ENCODE peak calls at places on chromosome 9, in seven cellular contexts. P, Q, E, D, X, N and F are unnamed samples.

GRCh38 chr9:71483457-71483856 is 284.9 kb downstream of the CEMIP2 start:
- DNase-seq in P (no peak), Q (no peak), E (no peak), D (no peak), X (no peak), N (no peak), F (no peak)

GRCh38 chr9:91047529-91047928 is 245.9 kb downstream of the SYK start:
- DNase-seq in P (no peak), Q (no peak), E (peak; percentile 18), D (no peak), X (no peak), N (no peak), F (peak; percentile 17)

GRCh38 chr9:131478421-131478868 is 24.3 kb upstream of the POMT1 start:
- DNase-seq in P (peak; percentile 17), Q (peak; percentile 3), E (peak; percentile 56), D (peak; percentile 86), X (no peak), N (peak; percentile 29), F (no peak)

GRCh38 chr9:110148384-110148783 is 59.6 kb downstream of the C9orf152 start:
- DNase-seq in P (no peak), Q (no peak), E (peak; percentile 33), D (no peak), X (peak; percentile 43), N (no peak), F (peak; percentile 45)

GRCh38 chr9:127979333-127980055 is 1.3 kb downstream of the EEIG1 start:
- DNase-seq in P (peak; percentile 31), Q (no peak), E (peak; percentile 88), D (peak; percentile 62), X (peak; percentile 29), N (peak; percentile 51), F (peak; percentile 55)

GRCh38 chr9:20319641-20320337 is 302.5 kb downstream of the MLLT3 start:
- DNase-seq in P (peak; percentile 96), Q (peak; percentile 8), E (peak; percentile 78), D (no peak), X (peak; percentile 88), N (no peak), F (peak; percentile 85)

GRCh38 chr9:114330636-114331035 is 967 bp downstream of the ORM2 start:
- DNase-seq in P (no peak), Q (no peak), E (no peak), D (no peak), X (no peak), N (no peak), F (no peak)

GRCh38 chr9:87810008-87810407 is 72.7 kb upstream of the SPATA31E1 start:
- DNase-seq in P (no peak), Q (no peak), E (no peak), D (no peak), X (no peak), N (no peak), F (no peak)

GRCh38 chr9:134592819-134593200 is 48.8 kb upstream of the COL5A1 start:
- DNase-seq in P (no peak), Q (no peak), E (no peak), D (no peak), X (no peak), N (no peak), F (no peak)

GRCh38 chr9:84419203-84419602 is 78.6 kb upstream of the SLC28A3 start:
- DNase-seq in P (no peak), Q (no peak), E (peak; percentile 19), D (no peak), X (no peak), N (peak; percentile 9), F (no peak)

GRCh38 chr9:94443039-94443722 is 111.7 kb upstream of the PCAT7 start:
- DNase-seq in P (no peak), Q (no peak), E (peak; percentile 5), D (no peak), X (no peak), N (no peak), F (peak; percentile 4)

GRCh38 chr9:105295151-105295550 is 50.7 kb downstream of the SLC44A1 start:
- DNase-seq in P (no peak), Q (no peak), E (no peak), D (no peak), X (no peak), N (no peak), F (no peak)

GRCh38 chr9:116749176-116749575 is 62.1 kb downstream of the TRIM32 start:
- DNase-seq in P (no peak), Q (no peak), E (no peak), D (no peak), X (no peak), N (no peak), F (no peak)

GRCh38 chr9:28464817-28465216 is 891.5 kb upstream of the C9orf72 start:
- DNase-seq in P (no peak), Q (no peak), E (no peak), D (no peak), X (no peak), N (no peak), F (no peak)

GRCh38 chr9:89153618-89154017 is 25.0 kb downstream of the SHC3 start:
- DNase-seq in P (peak; percentile 93), Q (peak; percentile 16), E (peak; percentile 95), D (no peak), X (peak; percentile 94), N (peak; percentile 85), F (peak; percentile 90)

GRCh38 chr9:97891736-97892135 is 30.6 kb downstream of the TRMO start:
- DNase-seq in P (no peak), Q (no peak), E (no peak), D (no peak), X (no peak), N (no peak), F (no peak)

GRCh38 chr9:98187926-98188325 is 4.5 kb downstream of the CORO2A start:
- DNase-seq in P (no peak), Q (no peak), E (no peak), D (no peak), X (no peak), N (no peak), F (peak; percentile 26)

GRCh38 chr9:123150708-123151503 is 117.4 kb downstream of the GPR21 start:
- DNase-seq in P (peak; percentile 5), Q (no peak), E (peak; percentile 22), D (no peak), X (peak; percentile 41), N (peak; percentile 89), F (no peak)

GRCh38 chr9:89359018-89359417 is 40.7 kb downstream of the SECISBP2 start:
- DNase-seq in P (peak; percentile 6), Q (no peak), E (no peak), D (peak; percentile 66), X (no peak), N (peak; percentile 28), F (no peak)

GRCh38 chr9:21110708-21111576 is 30.7 kb downstream of the IFNW1 start:
- DNase-seq in P (peak; percentile 62), Q (peak; percentile 70), E (peak; percentile 68), D (peak; percentile 58), X (peak; percentile 82), N (peak; percentile 74), F (peak; percentile 52)

GRCh38 chr9:131398204-131398603 is 4.3 kb downstream of the PRRC2B start:
- DNase-seq in P (peak; percentile 71), Q (no peak), E (no peak), D (no peak), X (no peak), N (peak; percentile 49), F (peak; percentile 68)

GRCh38 chr9:117783828-117784227 is 79.6 kb downstream of the TLR4 start:
- DNase-seq in P (no peak), Q (no peak), E (no peak), D (no peak), X (no peak), N (no peak), F (no peak)

GRCh38 chr9:88938181-88938580 is 53.1 kb upstream of the S1PR3 start:
- DNase-seq in P (no peak), Q (no peak), E (no peak), D (no peak), X (no peak), N (no peak), F (no peak)

GRCh38 chr9:87520172-87520683 is 22.6 kb downstream of the DAPK1 start:
- DNase-seq in P (no peak), Q (no peak), E (no peak), D (no peak), X (no peak), N (no peak), F (no peak)

GRCh38 chr9:65404232-65405006 is 119.4 kb upstream of the FOXD4L5 start:
- DNase-seq in P (no peak), Q (no peak), E (no peak), D (no peak), X (no peak), N (no peak), F (no peak)

GRCh38 chr9:116088396-116088795 is 65.2 kb upstream of the PAPPA start:
- DNase-seq in P (no peak), Q (no peak), E (no peak), D (no peak), X (no peak), N (no peak), F (no peak)

GRCh38 chr9:76873821-76874220 is 32.1 kb downstream of the PRUNE2 start:
- DNase-seq in P (no peak), Q (no peak), E (peak; percentile 44), D (no peak), X (no peak), N (no peak), F (no peak)
- H3K9ac ChIP-seq in P (no peak overlapping the region), Q (no peak overlapping the region), E (no peak overlapping the region), D (no peak overlapping the region), X (no peak overlapping the region), N (no peak overlapping the region), F (no peak overlapping the region)

GRCh38 chr9:37198034-37198718 is 77.8 kb downstream of the ZCCHC7 start:
- DNase-seq in P (no peak), Q (no peak), E (no peak), D (no peak), X (no peak), N (no peak), F (no peak)

GRCh38 chr9:37197158-37198033 is 77.0 kb downstream of the ZCCHC7 start:
- DNase-seq in P (peak; percentile 38), Q (no peak), E (peak; percentile 24), D (peak; percentile 51), X (peak; percentile 77), N (peak; percentile 82), F (peak; percentile 87)

GRCh38 chr9:37201581-37201980 is 81.2 kb downstream of the ZCCHC7 start:
- DNase-seq in P (no peak), Q (no peak), E (no peak), D (no peak), X (no peak), N (no peak), F (no peak)

GRCh38 chr9:37200572-37201005 is 80.2 kb downstream of the ZCCHC7 start:
- DNase-seq in P (peak; percentile 77), Q (no peak), E (peak; percentile 83), D (no peak), X (peak; percentile 70), N (peak; percentile 86), F (peak; percentile 74)

GRCh38 chr9:37198831-37199230 is 78.5 kb downstream of the ZCCHC7 start:
- DNase-seq in P (no peak), Q (no peak), E (no peak), D (no peak), X (no peak), N (no peak), F (no peak)
- H3K4me2 ChIP-seq in P (no peak overlapping the region), Q (no peak overlapping the region), E (no peak overlapping the region), D (no peak overlapping the region), X (no peak overlapping the region), N (no peak overlapping the region), F (no peak overlapping the region)

GRCh38 chr9:113238202-113238858 is 17.0 kb downstream of the SLC31A1 start:
- DNase-seq in P (no peak), Q (no peak), E (no peak), D (no peak), X (no peak), N (no peak), F (no peak)
- H3K9ac ChIP-seq in P (no peak overlapping the region), Q (no peak overlapping the region), E (no peak overlapping the region), D (no peak overlapping the region), X (no peak overlapping the region), N (no peak overlapping the region), F (no peak overlapping the region)

GRCh38 chr9:111937301-111937700 is 40.7 kb downstream of the UGCG start:
- DNase-seq in P (no peak), Q (no peak), E (no peak), D (no peak), X (no peak), N (no peak), F (no peak)
- H3K4me2 ChIP-seq in P (peak overlapping the region; percentile 26), Q (no peak overlapping the region), E (no peak overlapping the region), D (no peak overlapping the region), X (no peak overlapping the region), N (no peak overlapping the region), F (no peak overlapping the region)